ENCODE peak calls at places on chromosomes 2 and 18, in seven cellular contexts. L is SK-N-SH, Z is HepG2, Q is K562, A is GM12878, G is HCT116, K is H1. X is an unnamed sample.

GRCh38 chr2:45330617-45331016 is 280.4 kb downstream of the SRBD1 start:
- DNase-seq in Q (no peak), G (no peak), A (no peak), Z (peak), L (no peak), K (no peak), X (no peak)

GRCh38 chr2:113930448-113930847 is 40.6 kb downstream of the ACTR3 start:
- DNase-seq in A (no peak), L (no peak), Q (no peak), K (no peak), Z (no peak), G (no peak), X (no peak)

GRCh38 chr2:72864500-72864899 is 22.7 kb upstream of the SPR start:
- DNase-seq in K (no peak), Q (no peak), L (no peak), A (no peak), Z (no peak), G (no peak), X (no peak)

GRCh38 chr18:2002604-2003003 is 568.7 kb downstream of the METTL4 start:
- DNase-seq in A (no peak), L (no peak), G (no peak), Z (no peak), K (no peak), Q (peak), X (no peak)

GRCh38 chr2:225842939-225843338 is 443.4 kb downstream of the NYAP2 start:
- DNase-seq in G (no peak), K (no peak), Z (no peak), A (no peak), L (no peak), Q (no peak), X (no peak)

GRCh38 chr2:875687-876615 is 74.7 kb upstream of the SNTG2 start:
- DNase-seq in K (no peak), A (no peak), G (no peak), L (no peak), Z (no peak), Q (no peak), X (no peak)

GRCh38 chr2:100831158-100831715 is 11.3 kb downstream of the NPAS2 start:
- DNase-seq in L (no peak), Q (no peak), G (no peak), A (no peak), Z (no peak), K (no peak), X (no peak)

GRCh38 chr2:105744909-105745853 is at the start of gene NCK2:
- DNase-seq in K (no peak), G (no peak), Z (no peak), A (no peak), L (peak), Q (peak), X (no peak)

GRCh38 chr18:79902075-79902474 is 49.4 kb downstream of the SLC66A2 start:
- DNase-seq in L (no peak), A (no peak), Z (no peak), G (no peak), Q (no peak), K (no peak), X (no peak)

GRCh38 chr18:22470511-22471181 is 52.9 kb upstream of the CTAGE1 start:
- DNase-seq in Q (no peak), Z (no peak), A (no peak), L (no peak), G (no peak), K (no peak), X (no peak)

GRCh38 chr2:236553522-236553921 is 16.1 kb upstream of the ACKR3 start:
- DNase-seq in A (no peak), G (no peak), K (no peak), Q (no peak), L (no peak), Z (no peak), X (no peak)

GRCh38 chr2:231489990-231490389 is 25.7 kb upstream of the NCL start:
- DNase-seq in K (no peak), A (no peak), Z (no peak), G (no peak), Q (peak), L (no peak), X (no peak)

GRCh38 chr2:13193900-13194299 is 477.2 kb downstream of the TRIB2 start:
- DNase-seq in K (no peak), G (no peak), Q (no peak), A (peak), L (peak), Z (peak), X (peak)

GRCh38 chr18:41992698-41993097 is 37.7 kb downstream of the PIK3C3 start:
- DNase-seq in L (no peak), K (no peak), Z (no peak), Q (no peak), G (no peak), A (no peak), X (no peak)

GRCh38 chr2:36485521-36485920 is 112.4 kb downstream of the FEZ2 start:
- DNase-seq in A (no peak), Z (no peak), K (no peak), G (no peak), Q (no peak), L (no peak), X (no peak)

GRCh38 chr2:145016711-145017110 is 496.8 kb upstream of the ZEB2 start:
- DNase-seq in G (no peak), Q (no peak), A (no peak), Z (no peak), L (no peak), K (no peak), X (no peak)

GRCh38 chr18:11657152-11657551 is 31.9 kb upstream of the GNAL start:
- DNase-seq in A (no peak), Z (no peak), L (no peak), G (no peak), Q (no peak), K (no peak), X (no peak)
- TF ChIP-seq SIN3A in A (no peak), Z (no peak), L (no peak), G (no peak), Q (no peak), K (no peak), X (no peak)

GRCh38 chr2:5520352-5520996 is 171.7 kb upstream of the SOX11 start:
- DNase-seq in G (no peak), Q (no peak), Z (no peak), K (no peak), A (no peak), L (no peak), X (peak)
- H3K27ac ChIP-seq in G (no peak), Q (no peak), Z (no peak), K (no peak), A (no peak), L (no peak), X (no peak)

DNA sequence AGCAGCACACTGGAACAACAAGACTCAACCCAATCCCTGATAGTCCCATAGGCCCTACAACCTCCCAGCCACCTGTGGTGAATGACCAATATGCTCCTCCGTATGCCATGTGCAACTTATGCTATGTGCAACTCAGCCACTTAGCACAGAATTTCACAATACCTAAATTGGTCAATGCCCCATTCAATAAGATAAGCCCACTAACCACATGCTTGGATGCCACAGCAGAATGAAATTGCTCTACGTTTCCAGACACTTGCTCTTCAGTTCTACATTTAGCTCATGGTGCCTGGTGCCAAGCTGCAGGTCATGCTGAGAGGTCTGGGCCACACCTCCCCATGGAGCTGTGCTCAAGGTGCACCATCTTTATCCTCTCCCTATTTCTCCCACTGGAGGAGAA is 159.8 kb downstream of the EN1 start:
- DNase-seq in G (no peak), Q (no peak), A (no peak), K (no peak), L (no peak), Z (no peak), X (no peak)
- TF ChIP-seq SIN3A in G (no peak), Q (no peak), A (no peak), K (no peak), L (no peak), Z (no peak), X (no peak)

GRCh38 chr2:46557788-46558187 is 78.4 kb downstream of the TMEM247 start:
- DNase-seq in K (no peak), G (no peak), Q (no peak), A (no peak), L (no peak), Z (no peak), X (no peak)

GRCh38 chr2:46552528-46552927 is 73.2 kb downstream of the TMEM247 start:
- DNase-seq in L (no peak), K (no peak), A (no peak), Q (no peak), Z (no peak), G (no peak), X (no peak)

GRCh38 chr2:46554381-46554780 is 75.0 kb downstream of the TMEM247 start:
- DNase-seq in G (no peak), Q (no peak), L (no peak), K (no peak), Z (no peak), A (no peak), X (no peak)

GRCh38 chr2:46555011-46555410 is 75.6 kb downstream of the TMEM247 start:
- DNase-seq in G (no peak), A (no peak), Z (no peak), K (no peak), L (peak), Q (peak), X (no peak)

GRCh38 chr2:46555646-46556205 is 76.4 kb downstream of the TMEM247 start:
- DNase-seq in Q (no peak), Z (no peak), K (no peak), G (no peak), A (no peak), L (no peak), X (no peak)
- H3K27ac ChIP-seq in Q (no peak), Z (no peak), K (no peak), G (no peak), A (no peak), L (no peak), X (no peak)

GRCh38 chr18:47317824-47318508 is 66.5 kb upstream of the SKOR2 start:
- DNase-seq in Z (no peak), A (no peak), G (no peak), L (no peak), Q (no peak), K (no peak), X (no peak)

GRCh38 chr18:47321815-47322214 is 70.4 kb upstream of the SKOR2 start:
- DNase-seq in A (no peak), Z (no peak), K (no peak), G (no peak), L (no peak), Q (no peak), X (no peak)

DNA sequence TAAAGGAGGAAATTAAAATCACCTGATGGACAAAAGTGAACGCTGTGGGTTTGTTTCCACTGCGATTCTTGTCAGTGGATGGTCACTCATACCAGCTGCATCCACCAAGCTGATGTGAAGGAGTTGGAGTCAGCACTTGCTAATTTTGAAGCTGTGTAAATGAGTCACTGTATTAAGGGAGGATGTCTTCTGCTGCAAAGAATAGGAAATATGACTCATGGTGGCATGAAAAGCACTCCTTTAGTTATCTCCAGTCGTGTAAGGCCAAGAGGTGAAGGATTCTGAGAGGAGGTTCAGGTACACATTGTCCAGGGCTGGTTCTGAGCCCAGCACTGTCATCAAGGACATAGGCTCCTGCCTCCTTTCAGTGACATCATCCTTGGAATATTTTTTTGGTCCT is 71.7 kb upstream of the SKOR2 start:
- DNase-seq in K (no peak), Q (no peak), A (no peak), G (no peak), Z (no peak), L (no peak), X (no peak)
- TF ChIP-seq SIN3A in K (no peak), Q (no peak), A (no peak), G (no peak), Z (no peak), L (no peak), X (no peak)

GRCh38 chr2:8229546-8229986 is 452.3 kb upstream of the ID2 start:
- DNase-seq in K (no peak), L (no peak), Q (peak), G (peak), A (no peak), Z (peak), X (no peak)
- H3K27ac ChIP-seq in K (no peak), L (no peak), Q (no peak), G (no peak), A (peak), Z (no peak), X (no peak)

DNA sequence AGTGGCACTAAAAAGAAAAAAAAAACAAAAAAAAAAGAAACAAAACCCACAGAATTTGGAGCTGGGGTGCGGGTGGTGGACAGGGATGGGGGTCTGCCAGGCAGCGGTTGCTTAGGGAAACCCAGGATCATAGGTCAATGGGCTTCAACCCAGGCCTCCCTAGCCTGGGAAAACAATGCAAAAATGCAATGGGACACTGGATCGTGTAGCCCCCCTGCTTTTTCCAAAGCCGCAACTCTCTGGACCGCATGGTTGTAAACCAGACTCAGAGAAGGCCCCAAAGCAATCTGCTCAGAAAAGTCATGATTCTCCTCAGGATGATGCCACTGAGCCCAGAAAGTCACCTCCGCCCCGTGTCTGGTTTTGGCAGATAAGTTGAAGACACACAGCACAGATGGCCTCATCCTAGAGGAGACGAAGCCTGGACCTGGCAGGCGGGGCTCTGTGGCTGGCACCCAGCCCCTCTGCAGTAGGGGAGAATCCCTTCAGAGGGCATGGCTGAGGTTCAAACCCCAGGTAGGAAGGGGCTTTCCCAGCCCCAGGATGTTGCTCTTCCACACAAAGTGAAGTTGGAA is 5.1 kb downstream of the DLX2 start:
- DNase-seq in Z (no peak), G (no peak), K (no peak), L (peak), Q (peak), A (no peak), X (no peak)
- TF ChIP-seq SIN3A in Z (no peak), G (no peak), K (no peak), L (no peak), Q (no peak), A (no peak), X (no peak)

DNA sequence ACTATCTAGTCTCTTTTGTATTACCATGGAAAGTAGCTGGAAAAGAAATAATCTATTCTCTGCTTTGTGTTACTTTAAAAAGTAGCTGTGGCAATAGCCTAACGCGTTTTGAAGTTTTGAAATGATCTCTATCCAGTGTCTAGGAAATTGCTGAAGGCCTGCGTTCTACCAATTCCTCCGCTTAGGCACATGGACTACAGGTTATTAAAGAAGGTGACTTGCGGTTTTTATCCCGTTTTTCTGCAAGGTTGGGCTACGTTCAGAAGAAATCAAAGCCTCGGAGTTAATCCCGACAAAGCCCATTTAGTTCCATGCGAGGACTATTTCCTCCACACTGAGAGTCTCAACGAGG is 636 bp upstream of the UBXN4 start:
- DNase-seq in G (no peak), A (no peak), K (no peak), Z (no peak), Q (no peak), L (no peak), X (no peak)
- H3K27ac ChIP-seq in G (no peak), A (no peak), K (no peak), Z (no peak), Q (peak), L (no peak), X (peak)

GRCh38 chr2:238841542-238842181 is 6.2 kb upstream of the TWIST2 start:
- DNase-seq in Z (no peak), G (no peak), K (no peak), Q (no peak), A (no peak), L (no peak), X (no peak)
- TF ChIP-seq SIN3A in Z (no peak), G (no peak), K (no peak), Q (no peak), A (no peak), L (no peak), X (no peak)